ENCODE peak calls at places on chromosomes 11 and 22, in six cellular contexts. U, A, O, F, D and C are unnamed samples. For H3K27me3, the result is how much of the 10 kb centered on the place peaks cover.

GRCh38 chr11:19244084-19244483 is 3.3 kb upstream of the E2F8 start:
- DNase-seq in U (no peak), A (no peak), O (peak), F (no peak), D (no peak), C (no peak)

GRCh38 chr22:46122511-46122971 is 27.8 kb upstream of the PPARA start:
- DNase-seq in U (peak), A (peak), O (peak), F (peak), D (no peak), C (peak)

GRCh38 chr11:59901306-59901705 is 22.7 kb downstream of the OOSP3 start:
- DNase-seq in U (no peak), A (no peak), O (no peak), F (peak), D (no peak), C (peak)

GRCh38 chr11:76197332-76197731 is 9.0 kb downstream of the WNT11 start:
- DNase-seq in U (no peak), A (no peak), O (no peak), F (no peak), D (no peak), C (no peak)

GRCh38 chr11:8373519-8374432 is 110.1 kb upstream of the LMO1 start:
- DNase-seq in U (no peak), A (no peak), O (no peak), F (no peak), D (no peak), C (no peak)

GRCh38 chr22:46512683-46513082 is 24.7 kb downstream of the CELSR1 start:
- DNase-seq in U (no peak), A (no peak), O (no peak), F (no peak), D (no peak), C (no peak)

GRCh38 chr22:33438273-33438672 is 380.1 kb upstream of the SYN3 start:
- DNase-seq in U (peak), A (no peak), O (peak), F (peak), D (peak), C (no peak)

GRCh38 chr11:19955660-19956059 is 204.6 kb downstream of the DBX1 start:
- DNase-seq in U (no peak), A (no peak), O (no peak), F (no peak), D (no peak), C (no peak)

GRCh38 chr11:60783911-60784310 is 1.2 kb upstream of the MS4A10 start:
- DNase-seq in U (no peak), A (no peak), O (no peak), F (no peak), D (no peak), C (no peak)

GRCh38 chr22:50488886-50489285 is 2.2 kb downstream of the MIOX start:
- DNase-seq in U (no peak), A (no peak), O (no peak), F (no peak), D (no peak), C (no peak)

GRCh38 chr22:31077681-31078080 is 3.4 kb upstream of the SMTN start:
- DNase-seq in U (no peak), A (no peak), O (no peak), F (no peak), D (no peak), C (no peak)

GRCh38 chr11:114569781-114570180 is 10.1 kb upstream of the NXPE1 start:
- DNase-seq in U (no peak), A (no peak), O (no peak), F (no peak), D (no peak), C (no peak)

GRCh38 chr11:121240650-121241299 is 51.8 kb upstream of the SC5D start:
- DNase-seq in U (no peak), A (no peak), O (no peak), F (no peak), D (no peak), C (peak)

GRCh38 chr11:2522636-2523255 is 77.9 kb downstream of the KCNQ1 start:
- DNase-seq in U (no peak), A (no peak), O (no peak), F (no peak), D (no peak), C (no peak)

GRCh38 chr11:114340311-114341131 is 44.3 kb downstream of the NNMT start:
- DNase-seq in U (peak), A (peak), O (peak), F (peak), D (peak), C (peak)

GRCh38 chr11:120088056-120088455 is 49.9 kb downstream of the TRIM29 start:
- DNase-seq in U (no peak), A (no peak), O (no peak), F (no peak), D (no peak), C (no peak)

GRCh38 chr11:12889243-12889642 is 119.9 kb upstream of the RASSF10 start:
- DNase-seq in U (peak), A (no peak), O (peak), F (peak), D (no peak), C (no peak)

GRCh38 chr11:279040-279965 is 1.1 kb downstream of the NLRP6 start:
- DNase-seq in U (no peak), A (peak), O (no peak), F (no peak), D (no peak), C (no peak)

GRCh38 chr11:69637601-69637955 is 3.4 kb upstream of the CCND1 start:
- DNase-seq in U (no peak), A (no peak), O (no peak), F (no peak), D (no peak), C (no peak)
- H3K27me3 ChIP-seq in U (under half), A (under half), O (under half), F (under half), D (under half), C (under half)

DNA sequence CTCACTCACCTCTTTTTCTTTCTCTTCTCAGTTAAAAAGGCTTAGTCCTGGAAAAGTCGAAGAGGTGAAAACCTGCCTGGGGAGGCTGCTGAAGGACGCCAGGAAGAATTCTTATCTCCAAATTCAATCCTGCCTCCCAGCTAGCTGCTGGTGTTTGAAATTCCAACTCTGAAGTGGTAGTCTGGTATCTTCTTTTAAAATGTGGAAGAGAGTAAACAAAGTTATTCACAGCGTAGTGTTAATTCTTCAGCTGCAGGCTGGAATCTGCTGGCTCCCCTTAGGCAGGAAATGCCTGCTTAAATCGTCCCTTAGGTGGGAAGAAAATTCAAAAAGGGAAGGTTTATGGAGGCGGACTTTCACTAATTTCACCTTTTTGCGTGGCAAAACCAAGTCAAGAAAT is 439.0 kb upstream of the CCDC90B start:
- DNase-seq in U (no peak), A (no peak), O (no peak), F (no peak), D (no peak), C (peak)
- H3K4me3 ChIP-seq in U (no peak), A (no peak), O (no peak), F (peak), D (no peak), C (peak)

DNA sequence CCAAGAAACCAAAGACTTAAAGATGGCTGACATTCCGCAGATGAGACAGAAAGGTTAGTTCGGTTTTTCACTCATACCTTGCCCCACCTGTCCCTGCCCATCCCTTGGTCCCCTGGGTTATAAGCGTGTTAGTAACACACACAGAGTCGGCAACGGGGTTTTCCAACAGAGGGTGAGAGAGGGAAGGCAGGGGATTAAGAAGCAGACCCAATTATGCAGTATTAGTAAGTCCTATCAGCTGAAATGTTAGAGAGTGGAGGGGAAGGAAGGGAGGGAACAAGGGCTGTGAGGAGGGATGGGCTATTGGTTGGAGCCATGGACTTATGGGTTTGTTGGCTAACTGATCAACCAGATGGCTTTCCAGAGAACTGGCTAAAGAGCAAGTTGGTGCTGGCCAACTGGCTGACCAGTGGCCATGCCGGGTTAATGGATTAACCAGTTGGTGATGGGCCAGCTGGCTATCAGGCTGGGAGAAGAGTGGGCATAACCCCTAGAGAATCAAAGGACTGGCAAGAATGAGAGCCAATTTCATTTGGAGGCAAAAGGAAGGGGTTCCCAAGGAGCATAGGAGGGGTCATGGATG is 45.5 kb downstream of the NRXN2 start:
- DNase-seq in U (no peak), A (no peak), O (no peak), F (no peak), D (no peak), C (no peak)
- H3K27me3 ChIP-seq in U (half or more), A (under half), O (under half), F (under half), D (under half), C (under half)

DNA sequence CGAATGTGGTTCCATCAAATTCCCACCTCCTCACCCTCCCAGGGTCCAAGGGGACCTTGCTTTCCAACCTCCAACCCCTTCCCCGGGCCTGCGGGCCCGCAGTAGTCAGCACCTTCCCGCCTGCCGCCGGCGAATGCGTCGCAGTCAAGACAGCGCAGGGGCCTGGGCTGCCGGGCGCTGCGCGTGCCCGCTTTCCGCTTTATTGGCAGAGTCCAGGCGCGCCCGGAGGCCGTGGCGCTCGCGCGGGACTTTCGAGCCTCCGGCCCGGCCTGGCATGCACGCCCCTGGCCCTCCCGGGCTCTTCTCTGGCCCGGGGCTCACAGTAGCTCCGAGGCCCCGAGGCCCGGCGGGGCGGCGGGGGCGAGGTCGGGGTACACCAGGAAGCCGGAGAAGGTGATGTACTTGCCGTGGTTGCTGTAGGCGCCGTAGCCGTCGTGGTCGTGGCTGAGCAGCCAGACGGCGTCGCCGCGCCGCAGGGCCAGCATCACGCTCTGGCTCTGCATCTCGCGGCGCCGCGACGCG is 3.1 kb downstream of the FAM180B start:
- DNase-seq in U (no peak), A (no peak), O (no peak), F (no peak), D (no peak), C (no peak)
- H3K4me3 ChIP-seq in U (peak), A (no peak), O (no peak), F (no peak), D (no peak), C (no peak)